ENCODE peak calls at places on chromosomes 11 and 22, in four cellular contexts. P is IMR-90, F is K562, B is GM12878. N is an unnamed sample.

GRCh38 chr11:13283636-13284035 is 6.0 kb downstream of the BMAL1 start:
- DNase-seq in P (no peak), F (no peak), B (no peak), N (no peak)

GRCh38 chr11:58573451-58574104 is 2.1 kb downstream of the LPXN start:
- DNase-seq in P (peak), F (no peak), B (no peak), N (peak)

GRCh38 chr11:11989774-11990744 is 18.4 kb downstream of the DKK3 start:
- DNase-seq in P (no peak), F (no peak), B (no peak), N (no peak)

GRCh38 chr22:19621372-19622060 is 92.8 kb upstream of the SEPTIN5 start:
- DNase-seq in P (no peak), F (no peak), B (no peak), N (peak)

GRCh38 chr22:47837703-47838102 is 1075.3 kb downstream of the TBC1D22A start:
- DNase-seq in P (no peak), F (peak), B (no peak), N (no peak)

GRCh38 chr22:25404556-25404922 is 159.9 kb upstream of the GRK3 start:
- DNase-seq in P (no peak), F (peak), B (no peak), N (no peak)

GRCh38 chr11:102974552-102975280 is 19.2 kb upstream of the MMP13 start:
- DNase-seq in P (peak), F (no peak), B (no peak), N (peak)

GRCh38 chr22:45903355-45904149 is 73.4 kb downstream of the WNT7B start:
- DNase-seq in P (peak), F (no peak), B (no peak), N (peak)

GRCh38 chr11:107011977-107012376 is 6.3 kb downstream of the GUCY1A2 start:
- DNase-seq in P (no peak), F (no peak), B (no peak), N (no peak)

GRCh38 chr22:22603470-22603947 is 40.9 kb upstream of the GGTLC2 start:
- DNase-seq in P (no peak), F (peak), B (no peak), N (no peak)

GRCh38 chr22:24285245-24285644 is 14.6 kb downstream of the SPECC1L start:
- DNase-seq in P (peak), F (no peak), B (no peak), N (no peak)

GRCh38 chr22:47599753-47600152 is 837.3 kb downstream of the TBC1D22A start:
- DNase-seq in P (no peak), F (no peak), B (no peak), N (no peak)

GRCh38 chr11:5690216-5690615 is 626 bp downstream of the TRIM22 start:
- DNase-seq in P (peak), F (no peak), B (no peak), N (peak)

GRCh38 chr11:74507582-74507981 is 14.1 kb upstream of the LIPT2 start:
- DNase-seq in P (no peak), F (no peak), B (no peak), N (no peak)

GRCh38 chr11:105986554-105986953 is 35.5 kb downstream of the MSANTD4 start:
- DNase-seq in P (no peak), F (no peak), B (no peak), N (no peak)

GRCh38 chr11:95790933-95791247 is 592 bp downstream of the CEP57 start:
- DNase-seq in P (peak), F (peak), B (peak), N (peak)

GRCh38 chr11:10664005-10664404 is 29.6 kb downstream of the IRAG1 start:
- DNase-seq in P (no peak), F (no peak), B (no peak), N (no peak)

GRCh38 chr22:42344391-42344861 is 74.0 kb upstream of the TCF20 start:
- DNase-seq in P (no peak), F (no peak), B (no peak), N (no peak)

GRCh38 chr11:47441421-47441820 is 7.5 kb downstream of the RAPSN start:
- DNase-seq in P (no peak), F (no peak), B (no peak), N (no peak)

GRCh38 chr11:108929241-108929640 is 264.4 kb downstream of the DDX10 start:
- DNase-seq in P (peak), F (no peak), B (no peak), N (peak)

GRCh38 chr11:33242575-33242974 is 14.6 kb upstream of the HIPK3 start:
- DNase-seq in P (no peak), F (no peak), B (no peak), N (no peak)

GRCh38 chr11:33248416-33248957 is 8.7 kb upstream of the HIPK3 start:
- DNase-seq in P (peak), F (no peak), B (no peak), N (no peak)
- TF ChIP-seq FOS in P (peak), F (no peak), B (no peak), N (no peak)

DNA sequence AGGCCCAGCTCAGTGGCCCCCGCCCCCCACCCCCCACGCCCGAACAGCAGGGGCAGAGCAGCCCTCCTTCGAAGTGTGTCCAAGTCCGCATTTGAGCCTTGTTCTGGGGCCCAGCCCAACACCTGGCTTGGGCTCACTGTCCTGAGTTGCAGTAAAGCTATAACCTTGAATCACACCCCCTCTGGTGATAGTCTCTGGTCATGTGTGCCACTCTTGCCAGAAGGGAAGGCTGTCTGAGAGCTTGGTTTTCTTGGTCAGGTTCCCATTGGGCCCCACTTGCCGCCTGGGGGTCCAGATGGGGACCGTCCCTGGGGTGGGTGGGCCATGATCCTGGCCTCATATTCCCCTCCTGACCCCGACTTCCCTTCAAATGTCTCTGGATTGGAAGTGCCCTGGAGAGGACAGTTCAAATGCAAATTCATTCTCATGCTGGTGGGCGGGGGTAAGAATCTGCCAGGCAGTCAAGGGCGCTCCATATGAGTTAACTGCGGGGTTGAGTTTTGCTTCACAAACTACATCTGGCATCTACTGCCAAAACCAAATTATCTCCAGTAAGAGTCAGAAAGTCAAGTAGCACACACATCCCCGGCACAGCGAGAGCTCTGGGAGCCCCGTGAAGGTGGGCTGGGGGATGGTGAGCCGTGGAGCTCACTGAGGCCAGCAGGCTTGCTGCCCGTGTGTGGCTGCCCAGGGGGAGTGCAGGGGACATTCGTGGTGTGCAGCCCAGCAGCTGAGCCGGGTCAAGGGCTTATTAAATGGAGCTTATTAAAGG is 35.7 kb downstream of the B3GAT1 start:
- DNase-seq in P (no peak), F (no peak), B (no peak), N (no peak)
- H3K9ac ChIP-seq in P (no peak), F (no peak), B (no peak), N (no peak)

GRCh38 chr11:83827940-83828554 is 541.9 kb upstream of the CCDC90B start:
- DNase-seq in P (peak), F (peak), B (no peak), N (peak)
- TF ChIP-seq FOS in P (no peak), F (no peak), B (no peak), N (no peak)

GRCh38 chr22:32623943-32624342 is 149.3 kb downstream of the FBXO7 start:
- DNase-seq in P (peak), F (no peak), B (no peak), N (no peak)

GRCh38 chr22:32621656-32622003 is 147.0 kb downstream of the FBXO7 start:
- DNase-seq in P (no peak), F (no peak), B (no peak), N (no peak)

GRCh38 chr22:32622762-32623147 is 148.1 kb downstream of the FBXO7 start:
- DNase-seq in P (no peak), F (no peak), B (no peak), N (no peak)

GRCh38 chr22:32620992-32621391 is 146.4 kb downstream of the FBXO7 start:
- DNase-seq in P (no peak), F (no peak), B (no peak), N (no peak)

DNA sequence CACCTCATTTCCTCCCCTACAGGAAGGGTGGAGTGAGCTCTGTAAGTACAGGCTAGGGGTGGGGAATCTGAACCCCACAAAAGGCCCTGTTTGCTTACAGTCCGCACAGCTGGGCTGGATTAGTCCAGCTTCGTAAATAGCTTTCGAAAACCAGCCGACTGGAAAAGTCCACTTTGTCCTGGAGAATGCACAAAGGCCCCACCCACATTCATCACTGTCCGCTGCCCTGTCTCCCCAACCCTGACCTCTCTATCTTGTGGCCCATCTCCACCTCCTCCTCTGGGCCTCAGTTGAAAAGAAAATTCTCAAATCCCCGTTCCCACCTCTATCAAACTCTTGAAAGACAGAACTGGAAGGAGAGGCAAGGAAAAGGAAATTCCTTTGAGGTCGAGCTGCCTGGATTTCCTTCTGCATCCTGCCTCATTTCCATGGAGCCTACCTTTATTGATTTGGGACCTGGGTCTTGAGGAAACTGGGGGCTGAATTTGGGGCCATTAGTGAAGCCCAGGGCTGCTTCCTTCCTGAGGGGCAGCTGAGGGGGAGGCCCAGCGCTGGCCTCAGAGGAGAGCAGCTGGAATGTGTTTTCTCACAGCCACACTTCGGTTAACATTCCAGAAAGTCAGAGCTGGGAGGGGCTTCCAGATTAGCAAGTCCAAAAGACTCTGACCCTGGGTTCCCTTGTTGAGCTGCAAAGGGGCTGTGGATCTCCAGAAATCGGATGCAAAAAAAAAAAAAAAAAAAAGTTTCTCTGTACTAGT is 147.6 kb downstream of the FBXO7 start:
- DNase-seq in P (peak), F (no peak), B (no peak), N (no peak)
- H3K9ac ChIP-seq in P (peak), F (peak), B (no peak), N (no peak)

GRCh38 chr11:124880958-124881357 is 15.7 kb downstream of the ROBO3 start:
- DNase-seq in P (no peak), F (no peak), B (no peak), N (no peak)
- TF ChIP-seq FOS in P (no peak), F (no peak), B (no peak), N (no peak)

DNA sequence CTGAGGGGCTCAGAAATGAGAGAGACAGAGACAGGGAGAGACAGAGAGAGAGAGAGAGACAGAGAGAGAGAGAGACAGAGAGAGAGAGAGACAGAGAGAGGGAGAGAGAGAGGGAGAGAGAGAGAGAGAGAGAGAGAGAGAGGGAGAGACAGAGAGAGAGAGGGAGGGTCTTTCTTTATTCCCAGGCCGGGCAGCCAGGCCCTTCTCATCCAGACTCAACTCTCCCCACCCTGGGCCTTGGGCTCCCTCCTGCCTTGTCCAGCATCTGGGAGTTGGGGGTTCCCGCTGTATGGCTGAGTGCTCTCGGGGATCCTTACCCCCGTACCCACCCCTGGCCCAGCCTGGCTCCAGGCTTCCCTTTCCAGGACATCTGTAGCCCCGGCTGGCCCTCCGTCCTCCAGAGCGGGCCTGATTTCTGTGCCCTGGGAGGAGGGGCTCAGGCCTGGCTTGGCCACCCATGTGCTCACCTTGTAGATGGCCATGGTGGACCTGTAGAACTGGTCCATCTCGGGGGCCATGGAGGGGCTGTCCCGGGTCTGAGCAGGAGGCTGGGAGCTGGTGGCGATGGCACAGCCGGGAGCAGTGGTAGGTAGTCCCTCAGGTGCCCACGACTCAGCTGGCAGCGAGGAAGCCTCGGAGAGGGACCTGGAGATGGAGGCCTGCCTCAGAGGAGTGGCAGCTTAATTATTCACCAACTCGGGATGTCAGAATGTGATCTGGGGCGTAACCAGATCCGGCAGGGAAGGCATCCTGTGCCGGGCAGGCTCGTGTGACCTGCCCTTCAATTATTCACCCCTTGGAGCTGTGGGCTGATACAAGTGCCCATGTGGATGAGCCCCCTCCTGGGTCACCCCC is at the start of gene BAIAP2L2:
- DNase-seq in P (no peak), F (no peak), B (no peak), N (no peak)
- H3K9ac ChIP-seq in P (no peak), F (peak), B (no peak), N (no peak)

DNA sequence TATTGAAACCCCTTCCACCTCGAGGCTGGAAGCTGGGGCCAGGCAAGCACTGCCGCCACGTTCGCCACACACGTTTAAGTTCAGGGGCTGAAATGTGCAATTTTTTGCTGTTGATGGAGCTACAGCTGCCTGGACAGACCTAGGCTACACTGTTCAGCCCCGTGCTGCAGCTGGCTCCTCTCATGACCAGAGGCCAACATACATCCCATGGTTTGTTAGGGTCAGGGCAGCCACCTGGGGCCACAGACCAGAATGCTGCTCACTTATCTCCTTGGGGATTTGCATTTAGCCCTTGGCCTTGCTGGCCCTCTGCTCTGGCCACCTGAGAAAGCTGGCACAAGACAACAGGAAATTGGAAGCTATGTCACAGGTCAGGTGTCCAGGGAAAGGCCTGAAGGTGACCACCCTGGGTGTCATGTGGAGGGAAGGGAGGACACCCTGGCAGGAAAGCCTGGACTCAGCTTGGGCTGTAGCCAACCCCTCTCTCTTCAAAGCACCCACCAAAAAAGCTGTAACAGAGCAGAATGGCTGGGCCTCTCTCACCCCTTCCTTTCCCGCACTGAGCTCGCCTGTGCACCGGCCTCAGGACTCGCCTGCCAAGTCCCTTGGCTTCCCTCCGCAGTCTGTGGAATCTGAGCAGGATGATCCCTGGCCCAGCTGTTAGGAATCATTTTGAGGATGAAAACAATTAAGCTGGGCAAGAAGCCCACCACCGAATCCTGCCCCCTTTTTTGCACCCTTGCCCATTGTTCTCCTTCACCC is 86.3 kb downstream of the SNX19 start:
- DNase-seq in P (no peak), F (no peak), B (no peak), N (no peak)
- TF ChIP-seq FOS in P (no peak), F (no peak), B (no peak), N (no peak)

DNA sequence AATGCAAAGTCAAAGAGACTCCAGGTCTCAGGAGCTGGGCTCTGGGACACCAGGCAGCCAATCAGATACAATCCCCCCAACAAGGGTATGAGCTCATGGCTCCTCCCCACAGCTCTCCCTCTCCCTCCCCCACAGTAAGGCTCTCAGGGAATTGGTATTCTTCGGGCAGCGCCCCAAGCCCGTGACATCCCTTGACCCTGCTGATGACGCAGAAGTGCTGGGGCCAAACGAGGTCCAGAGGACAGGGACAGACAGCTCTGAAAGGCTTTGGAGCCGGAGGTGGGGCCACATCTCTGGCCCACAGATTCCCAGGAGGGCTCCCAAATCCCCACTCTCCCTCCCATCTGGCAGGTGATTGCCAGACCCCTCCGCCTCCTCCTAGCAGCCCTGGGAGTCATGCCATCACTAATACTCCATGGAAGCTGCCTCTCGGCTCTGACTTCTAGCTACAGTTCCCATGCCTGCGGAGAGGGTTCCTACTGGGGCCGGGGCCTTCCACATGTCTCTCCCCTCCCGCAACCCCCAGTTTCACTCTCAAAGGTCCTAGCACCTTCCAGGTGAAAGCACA is 5.8 kb downstream of the USP2 start:
- DNase-seq in P (peak), F (peak), B (no peak), N (no peak)
- H3K9ac ChIP-seq in P (no peak), F (peak), B (no peak), N (no peak)

DNA sequence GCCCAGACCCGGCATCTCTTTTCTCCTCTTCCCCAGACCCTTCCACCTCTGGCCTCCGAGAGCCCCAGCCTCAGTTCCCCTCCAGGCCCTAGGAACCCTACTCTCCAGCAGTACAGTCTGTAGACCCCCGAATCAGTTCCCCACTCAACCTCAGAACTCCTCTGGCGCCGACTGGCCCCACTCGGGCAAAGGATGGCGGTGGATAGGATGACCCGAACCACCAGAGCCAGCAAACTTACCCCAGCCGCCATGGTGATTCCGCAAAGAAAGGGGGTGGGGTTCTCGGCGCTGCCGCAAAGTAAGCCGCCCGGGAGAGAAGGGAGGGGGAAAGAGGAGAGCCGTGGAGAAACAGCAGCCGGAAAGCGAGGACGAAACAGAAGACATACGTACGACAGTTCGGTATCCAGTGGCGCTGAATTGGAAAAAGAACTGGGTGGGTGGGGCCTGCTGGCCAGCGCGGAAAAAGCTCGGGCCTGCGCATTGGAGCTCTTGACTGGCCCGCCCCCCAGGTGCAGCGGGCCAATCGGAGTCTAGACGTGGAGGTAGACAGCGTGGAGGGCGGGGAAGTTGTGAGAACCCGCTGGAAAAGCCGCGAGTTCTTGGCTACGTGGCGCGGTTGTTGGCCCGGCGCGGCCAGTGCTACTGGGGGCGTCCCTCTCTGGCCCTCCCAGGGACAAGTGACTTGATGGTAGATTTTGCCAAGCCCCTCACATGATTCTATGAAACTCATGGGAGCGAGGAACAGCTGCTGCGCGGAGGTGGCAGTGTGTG is at the start of gene EEF1G:
- DNase-seq in P (peak), F (peak), B (peak), N (peak)
- TF ChIP-seq FOS in P (no peak), F (peak), B (no peak), N (no peak)

GRCh38 chr22:40743740-40744139 is 64.5 kb downstream of the MCHR1 start:
- DNase-seq in P (no peak), F (no peak), B (no peak), N (no peak)
- H3K9ac ChIP-seq in P (no peak), F (no peak), B (no peak), N (no peak)

N was measured in endothelial cell of umbilical vein.